ENCODE peak calls at places on chromosomes 16 and 17, in five cellular contexts. One of them, this sample, is unnamed.

GRCh38 chr17:15432807-15433547 is 34.4 kb downstream of the CDRT4 start:
- DNase-seq in AG04450: peak
- DNase-seq in body of pancreas: no peak
- DNase-seq in NCI-H69: no peak
- DNase-seq in activated T-cell treated with anti-CD3 and anti-CD28 coated beads, Interleukin-2, amount 50 U/mL, for 1 hour: no peak
- DNase-seq in this sample: peak

GRCh38 chr17:73343168-73343634 is 31.4 kb upstream of the CDC42EP4 start:
- DNase-seq in AG04450: peak
- DNase-seq in body of pancreas: no peak
- DNase-seq in NCI-H69: peak
- DNase-seq in activated T-cell treated with anti-CD3 and anti-CD28 coated beads, Interleukin-2, amount 50 U/mL, for 1 hour: no peak
- DNase-seq in this sample: peak

GRCh38 chr16:64092284-64092683 is 1029.6 kb downstream of the CDH11 start:
- DNase-seq in AG04450: peak
- DNase-seq in body of pancreas: no peak
- DNase-seq in NCI-H69: no peak
- DNase-seq in activated T-cell treated with anti-CD3 and anti-CD28 coated beads, Interleukin-2, amount 50 U/mL, for 1 hour: no peak
- DNase-seq in this sample: no peak

GRCh38 chr16:80092686-80093085 is 448.1 kb upstream of the DYNLRB2 start:
- DNase-seq in AG04450: no peak
- DNase-seq in body of pancreas: no peak
- DNase-seq in NCI-H69: no peak
- DNase-seq in activated T-cell treated with anti-CD3 and anti-CD28 coated beads, Interleukin-2, amount 50 U/mL, for 1 hour: no peak
- DNase-seq in this sample: no peak

GRCh38 chr17:42310281-42311156 is 22.2 kb downstream of the STAT5A start:
- DNase-seq in AG04450: no peak
- DNase-seq in body of pancreas: no peak
- DNase-seq in NCI-H69: peak
- DNase-seq in activated T-cell treated with anti-CD3 and anti-CD28 coated beads, Interleukin-2, amount 50 U/mL, for 1 hour: no peak
- DNase-seq in this sample: no peak

GRCh38 chr16:78388920-78389564 is 289.6 kb downstream of the WWOX start:
- DNase-seq in AG04450: no peak
- DNase-seq in body of pancreas: no peak
- DNase-seq in NCI-H69: no peak
- DNase-seq in activated T-cell treated with anti-CD3 and anti-CD28 coated beads, Interleukin-2, amount 50 U/mL, for 1 hour: no peak
- DNase-seq in this sample: no peak

GRCh38 chr16:2194166-2194834 is 2.1 kb downstream of the CASKIN1 start:
- DNase-seq in AG04450: no peak
- DNase-seq in body of pancreas: no peak
- DNase-seq in NCI-H69: peak
- DNase-seq in activated T-cell treated with anti-CD3 and anti-CD28 coated beads, Interleukin-2, amount 50 U/mL, for 1 hour: no peak
- DNase-seq in this sample: no peak

GRCh38 chr16:2275476-2276450 is 7.8 kb upstream of the RNPS1 start:
- DNase-seq in AG04450: no peak
- DNase-seq in body of pancreas: no peak
- DNase-seq in NCI-H69: no peak
- DNase-seq in activated T-cell treated with anti-CD3 and anti-CD28 coated beads, Interleukin-2, amount 50 U/mL, for 1 hour: no peak
- DNase-seq in this sample: no peak

GRCh38 chr17:29179232-29180036 is 764 bp downstream of the MYO18A start:
- DNase-seq in AG04450: no peak
- DNase-seq in body of pancreas: peak
- DNase-seq in NCI-H69: peak
- DNase-seq in activated T-cell treated with anti-CD3 and anti-CD28 coated beads, Interleukin-2, amount 50 U/mL, for 1 hour: peak
- DNase-seq in this sample: peak

GRCh38 chr16:52068447-52069074 is 478.4 kb downstream of the TOX3 start:
- DNase-seq in AG04450: no peak
- DNase-seq in body of pancreas: peak
- DNase-seq in NCI-H69: peak
- DNase-seq in activated T-cell treated with anti-CD3 and anti-CD28 coated beads, Interleukin-2, amount 50 U/mL, for 1 hour: no peak
- DNase-seq in this sample: peak

GRCh38 chr17:49315974-49316570 is 46.0 kb downstream of the ZNF652 start:
- DNase-seq in AG04450: no peak
- DNase-seq in body of pancreas: no peak
- DNase-seq in NCI-H69: no peak
- DNase-seq in activated T-cell treated with anti-CD3 and anti-CD28 coated beads, Interleukin-2, amount 50 U/mL, for 1 hour: no peak
- DNase-seq in this sample: no peak

This sample was measured in islet precursor cell.